ENCODE peak calls at places on chromosomes 11 and 22, in eight cellular contexts. S is stomach, V is lower lobe of right lung, D is caudate nucleus, C is pancreas, T is fibroblast of lung, B is heart right ventricle, W is neuronal stem cell. Z is an unnamed sample.

GRCh38 chr11:2772544-2773031 is 72.8 kb upstream of the KCNQ1OT1 start:
- DNase-seq in V (peak), D (no peak), S (peak), T (peak), C (no peak), B (no peak), W (no peak), Z (no peak)

GRCh38 chr11:47047972-47048371 is 111.4 kb downstream of the CSTPP1 start:
- DNase-seq in D (no peak), W (no peak), C (no peak), T (no peak), S (no peak), V (no peak), B (no peak), Z (no peak)

GRCh38 chr22:36816635-36817428 is at the start of gene PVALB:
- DNase-seq in C (peak), W (no peak), D (no peak), V (peak), B (peak), S (no peak), T (peak), Z (no peak)

GRCh38 chr11:132234878-132235277 is 864.5 kb downstream of the NTM start:
- DNase-seq in T (peak), W (no peak), C (no peak), V (no peak), D (no peak), B (no peak), S (no peak), Z (no peak)

GRCh38 chr22:50717709-50718351 is 20.2 kb upstream of the ACR start:
- DNase-seq in V (no peak), S (no peak), T (no peak), D (no peak), B (no peak), W (no peak), C (no peak), Z (no peak)

GRCh38 chr11:107562647-107563208 is 2.8 kb downstream of the ALKBH8 start:
- DNase-seq in B (no peak), S (no peak), D (no peak), W (no peak), T (peak), V (no peak), C (no peak), Z (no peak)

GRCh38 chr11:3126207-3126865 is 38.8 kb downstream of the OSBPL5 start:
- DNase-seq in T (no peak), S (no peak), D (no peak), W (no peak), V (peak), B (peak), C (peak), Z (no peak)

GRCh38 chr11:92332986-92333385 is 108.4 kb downstream of the FAT3 start:
- DNase-seq in W (no peak), B (no peak), V (no peak), T (peak), C (no peak), D (no peak), S (no peak), Z (no peak)

GRCh38 chr11:64878494-64879225 is at the start of gene EHD1:
- DNase-seq in B (peak), V (peak), S (peak), W (peak), D (peak), T (peak), C (peak), Z (peak)

GRCh38 chr11:93444671-93445073 is 98.5 kb downstream of the SMCO4 start:
- DNase-seq in D (no peak), T (no peak), V (no peak), C (no peak), S (no peak), W (peak), B (no peak), Z (no peak)

GRCh38 chr11:94132152-94132558 is 3.5 kb downstream of the PANX1 start:
- DNase-seq in T (peak), V (no peak), B (no peak), W (no peak), D (no peak), S (no peak), C (no peak), Z (no peak)

GRCh38 chr11:125433454-125434121 is 62.5 kb downstream of the FEZ1 start:
- DNase-seq in D (peak), T (peak), V (no peak), C (no peak), B (peak), S (peak), W (peak), Z (peak)

GRCh38 chr11:70048279-70049024 is 29.7 kb upstream of the ANO1 start:
- DNase-seq in S (no peak), W (peak), C (no peak), D (no peak), V (no peak), B (no peak), T (no peak), Z (no peak)

GRCh38 chr11:100630898-100631297 is 56.2 kb upstream of the ARHGAP42 start:
- DNase-seq in C (no peak), V (no peak), B (no peak), W (no peak), S (peak), T (no peak), D (no peak), Z (no peak)

GRCh38 chr11:111561801-111562325 is 21.3 kb downstream of the LAYN start:
- DNase-seq in S (no peak), D (no peak), V (no peak), T (peak), B (no peak), W (no peak), C (no peak), Z (no peak)

GRCh38 chr11:9251306-9251705 is 13.8 kb downstream of the DENND5A start:
- DNase-seq in S (no peak), V (no peak), D (no peak), T (no peak), C (no peak), B (no peak), W (no peak), Z (peak)

DNA sequence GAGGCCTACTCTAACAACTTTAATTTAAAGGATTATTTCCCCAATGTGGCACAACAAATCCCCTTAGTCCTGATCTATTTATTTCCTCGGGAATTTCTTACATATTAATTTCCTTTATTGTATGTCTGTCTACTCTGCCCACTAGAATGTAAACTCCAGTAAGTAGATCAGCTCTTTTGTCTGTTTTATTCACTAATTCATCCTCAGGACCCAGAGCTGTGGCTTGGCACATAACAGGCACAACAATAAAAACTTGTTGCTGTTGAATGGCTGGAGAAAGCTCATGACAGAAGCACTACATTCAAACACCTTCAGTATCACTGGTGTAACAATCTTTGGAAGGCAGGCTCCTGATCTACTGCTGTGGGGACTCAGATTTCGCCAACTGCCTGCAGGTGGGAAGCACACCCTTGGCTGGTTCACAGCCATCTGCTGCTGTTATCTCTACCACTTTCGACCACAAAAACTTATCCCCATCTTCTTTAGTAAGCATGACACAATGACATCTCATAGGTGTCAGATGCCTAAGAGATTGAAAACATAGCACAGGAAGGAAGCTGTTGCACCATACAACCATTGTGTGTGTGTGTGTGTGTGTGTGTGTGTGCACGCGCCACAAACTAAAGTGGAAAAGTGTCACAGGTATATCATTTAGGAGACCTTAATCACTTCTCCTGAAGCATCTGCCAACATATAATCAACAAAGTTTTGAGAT is 11.9 kb downstream of the HIRA start:
- DNase-seq in V (no peak), W (no peak), B (no peak), C (no peak), T (no peak), D (no peak), S (no peak), Z (peak)
- H3K27ac ChIP-seq in V (no peak), W (no peak), B (no peak), C (no peak), T (no peak), D (no peak), S (no peak), Z (peak)

DNA sequence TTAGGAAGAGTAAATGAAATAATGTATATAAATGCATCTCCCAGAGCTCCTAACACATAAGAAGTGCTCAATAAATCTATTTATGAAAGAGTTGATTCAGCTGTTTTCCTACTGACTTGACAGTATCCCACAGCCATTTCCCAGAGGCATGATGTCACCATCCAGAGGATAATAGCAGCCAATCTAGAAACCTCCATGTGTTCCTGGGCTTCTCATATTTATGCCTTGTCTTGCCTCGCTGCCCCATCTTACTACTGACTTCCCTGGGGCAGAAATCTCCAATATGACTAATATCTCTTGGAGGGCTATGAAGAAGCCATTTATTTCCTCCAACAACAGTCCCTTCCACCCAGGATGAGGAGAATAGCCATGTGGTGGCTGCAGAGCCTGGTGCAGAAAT is 115.4 kb upstream of the NAV2 start:
- DNase-seq in S (no peak), B (no peak), C (no peak), D (no peak), V (no peak), W (no peak), T (peak), Z (no peak)
- H3K27ac ChIP-seq in S (peak), B (no peak), C (no peak), D (no peak), V (no peak), W (no peak), T (no peak), Z (no peak)

GRCh38 chr11:34601609-34602008 is 19.3 kb upstream of the EHF start:
- DNase-seq in S (no peak), C (no peak), D (no peak), T (peak), W (no peak), V (no peak), B (no peak), Z (no peak)
- H3K27ac ChIP-seq in S (peak), C (peak), D (no peak), T (no peak), W (no peak), V (peak), B (no peak), Z (no peak)

DNA sequence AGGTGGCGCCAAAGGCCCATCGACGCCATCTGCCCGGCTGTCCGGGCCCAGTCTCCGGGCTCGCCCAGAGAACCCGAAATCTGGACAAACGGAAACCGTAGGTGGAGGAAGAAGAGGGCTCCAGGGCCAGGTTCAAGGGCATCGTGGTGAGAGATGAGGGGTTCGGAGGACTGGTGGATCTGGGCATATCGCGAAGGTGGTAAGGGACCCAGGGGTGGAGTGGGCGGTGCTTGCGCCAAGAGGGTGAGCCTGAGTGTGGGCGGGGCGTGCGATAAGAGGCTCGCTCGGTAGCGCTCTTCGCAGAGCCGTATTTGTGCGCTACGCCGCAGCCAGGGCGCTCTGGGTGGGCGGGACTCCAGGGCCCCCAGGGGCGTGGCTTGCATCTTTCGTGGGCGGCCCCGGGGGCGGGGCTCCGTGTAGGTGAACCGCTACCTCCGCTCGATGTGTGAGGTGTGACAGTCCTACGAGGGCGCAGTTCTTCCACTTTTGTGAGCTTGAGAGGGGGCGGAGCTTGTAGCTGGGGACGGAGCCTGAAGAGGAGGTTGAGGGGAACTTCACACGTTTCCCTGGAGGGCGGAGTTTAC is 4.8 kb downstream of the CD248 start:
- DNase-seq in T (peak), W (peak), C (peak), S (peak), D (peak), B (peak), V (peak), Z (peak)
- H3K27ac ChIP-seq in T (peak), W (peak), C (peak), S (peak), D (peak), B (peak), V (peak), Z (peak)

DNA sequence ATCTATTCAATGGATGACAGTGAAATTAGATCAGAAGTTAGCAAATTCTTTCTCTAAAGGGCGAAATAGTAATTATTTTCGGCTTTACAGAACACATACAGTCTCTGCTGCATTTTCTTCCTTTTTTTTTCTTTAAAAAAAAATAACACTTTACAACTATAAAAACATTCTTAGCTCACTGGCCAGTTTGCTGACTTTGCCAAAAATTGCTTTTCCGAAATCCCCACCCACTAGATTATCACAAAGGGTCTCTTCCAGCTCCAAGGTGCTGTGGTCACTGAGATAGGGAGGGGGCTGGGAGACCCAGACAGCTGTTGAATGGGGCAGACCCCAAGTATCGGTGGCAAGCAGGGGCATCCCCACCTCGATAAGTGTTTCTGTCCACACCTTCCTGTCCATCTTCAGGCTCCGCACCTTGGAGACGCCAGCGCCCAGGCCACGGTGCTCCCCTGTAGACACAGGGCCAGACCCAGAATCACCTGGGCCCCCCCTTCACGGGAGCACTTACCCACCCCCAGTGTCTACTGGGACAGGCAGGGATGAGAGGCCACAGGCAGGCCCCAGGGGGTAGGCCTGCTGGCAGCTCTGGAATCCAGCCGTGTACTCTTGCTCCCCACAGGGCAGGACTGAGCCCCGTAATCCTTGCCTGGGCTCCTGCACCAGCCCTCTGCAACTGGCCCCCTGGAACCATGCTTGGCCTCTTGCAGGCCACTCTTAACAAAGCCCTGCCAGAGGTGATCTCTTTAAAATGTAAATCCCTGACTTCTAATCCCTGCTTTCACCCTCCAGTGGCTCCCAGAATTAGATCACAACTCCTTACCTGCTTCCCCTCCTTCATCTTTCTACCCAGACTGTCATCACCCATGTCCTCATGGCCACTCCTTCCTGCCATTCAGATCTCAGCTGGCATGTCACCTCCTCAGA is 31.5 kb upstream of the PDE2A start:
- DNase-seq in T (no peak), V (no peak), S (no peak), D (no peak), C (no peak), B (no peak), W (no peak), Z (no peak)
- H3K27ac ChIP-seq in T (no peak), V (no peak), S (no peak), D (no peak), C (no peak), B (no peak), W (peak), Z (no peak)

GRCh38 chr22:48805516-48805915 is 1022.2 kb downstream of the BRD1 start:
- DNase-seq in B (no peak), T (no peak), W (no peak), V (no peak), S (no peak), D (no peak), C (no peak), Z (no peak)

GRCh38 chr22:48804811-48805301 is 1022.8 kb downstream of the BRD1 start:
- DNase-seq in W (no peak), V (no peak), C (no peak), T (no peak), D (no peak), S (no peak), B (no peak), Z (no peak)

GRCh38 chr22:48808038-48808960 is 1019.4 kb downstream of the BRD1 start:
- DNase-seq in T (no peak), V (no peak), S (no peak), W (no peak), D (no peak), C (no peak), B (no peak), Z (no peak)

GRCh38 chr22:48806227-48806781 is 1021.4 kb downstream of the BRD1 start:
- DNase-seq in C (no peak), D (no peak), T (no peak), B (no peak), V (no peak), W (no peak), S (no peak), Z (no peak)

GRCh38 chr22:48807155-48807554 is 1020.5 kb downstream of the BRD1 start:
- DNase-seq in S (no peak), V (no peak), W (no peak), T (no peak), C (no peak), B (no peak), D (peak), Z (no peak)
- H3K27ac ChIP-seq in S (no peak), V (no peak), W (no peak), T (no peak), C (no peak), B (no peak), D (no peak), Z (no peak)

GRCh38 chr11:26470992-26471391 is 101.1 kb downstream of the MUC15 start:
- DNase-seq in B (no peak), D (no peak), W (no peak), C (no peak), T (no peak), S (no peak), V (no peak), Z (no peak)

GRCh38 chr11:26478710-26479109 is 93.4 kb downstream of the MUC15 start:
- DNase-seq in W (no peak), V (no peak), T (no peak), S (no peak), D (no peak), C (no peak), B (no peak), Z (no peak)

GRCh38 chr11:26477406-26477805 is 94.7 kb downstream of the MUC15 start:
- DNase-seq in B (no peak), T (no peak), W (no peak), S (no peak), V (no peak), C (no peak), D (no peak), Z (no peak)

GRCh38 chr11:26473216-26474194 is 98.6 kb downstream of the MUC15 start:
- DNase-seq in T (no peak), S (no peak), B (no peak), D (no peak), V (no peak), W (no peak), C (no peak), Z (no peak)

GRCh38 chr11:26474401-26474800 is 97.7 kb downstream of the MUC15 start:
- DNase-seq in W (no peak), B (no peak), T (no peak), D (no peak), S (no peak), V (no peak), C (no peak), Z (no peak)
- H3K27ac ChIP-seq in W (no peak), B (no peak), T (no peak), D (no peak), S (no peak), V (no peak), C (no peak), Z (no peak)

DNA sequence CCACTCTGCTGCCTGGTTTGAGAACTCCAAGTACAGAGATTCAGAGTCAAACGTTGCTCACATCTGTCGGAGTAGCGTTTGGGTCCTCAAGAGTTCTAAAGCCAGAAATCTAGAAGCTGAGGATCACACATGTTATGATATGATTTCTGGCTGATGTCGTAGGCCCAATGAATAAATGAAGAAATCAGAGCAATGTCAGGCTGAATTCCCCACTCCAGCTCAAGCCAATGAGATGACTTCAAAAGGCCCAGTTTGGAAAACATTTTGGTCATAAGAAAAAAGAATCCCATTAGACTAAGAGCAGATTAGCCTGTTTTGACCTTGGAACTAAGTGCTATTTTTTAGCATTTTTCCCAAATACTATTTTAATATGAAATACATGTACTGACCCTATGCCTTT is 106.7 kb downstream of the ETS1 start:
- DNase-seq in S (no peak), W (no peak), B (no peak), T (no peak), C (no peak), V (no peak), D (no peak), Z (no peak)
- H3K27ac ChIP-seq in S (peak), W (no peak), B (peak), T (peak), C (peak), V (peak), D (no peak), Z (peak)